ENCODE peak calls at places on chromosomes 2 and 18, in five cellular contexts. O, T, M, U and S are unnamed samples.

GRCh38 chr2:17177094-17177493 is 341.1 kb downstream of the RAD51AP2 start:
- DNase-seq in O (no peak), T (no peak), M (no peak), U (no peak), S (no peak)

GRCh38 chr2:166972418-166972817 is 84.1 kb downstream of the XIRP2 start:
- DNase-seq in O (no peak), T (no peak), M (no peak), U (no peak), S (peak; percentile 40)

GRCh38 chr2:240250985-240251847 is 110.8 kb upstream of the OTOS start:
- DNase-seq in O (peak; percentile 80), T (peak; percentile 94), M (peak; percentile 89), U (no peak), S (peak; percentile 89)

GRCh38 chr2:205709319-205709718 is 27.0 kb downstream of the NRP2 start:
- DNase-seq in O (no peak), T (no peak), M (no peak), U (no peak), S (no peak)

GRCh38 chr2:100470898-100471514 is 724 bp downstream of the NMS start:
- DNase-seq in O (no peak), T (peak; percentile 12), M (peak; percentile 57), U (peak; percentile 39), S (peak; percentile 7)

GRCh38 chr2:168196764-168197180 is 50.6 kb downstream of the STK39 start:
- DNase-seq in O (no peak), T (peak; percentile 92), M (no peak), U (no peak), S (no peak)

GRCh38 chr2:175834472-175834871 is 167.6 kb downstream of the LNPK start:
- DNase-seq in O (no peak), T (no peak), M (no peak), U (no peak), S (no peak)

GRCh38 chr2:180010701-180011100 is 3.6 kb upstream of the CWC22 start:
- DNase-seq in O (no peak), T (no peak), M (no peak), U (no peak), S (no peak)

GRCh38 chr2:230758566-230759480 is 46.2 kb downstream of the CAB39 start:
- DNase-seq in O (no peak), T (no peak), M (no peak), U (no peak), S (peak; percentile 94)

GRCh38 chr18:61637319-61637718 is 255.5 kb downstream of the RNF152 start:
- DNase-seq in O (no peak), T (no peak), M (no peak), U (no peak), S (no peak)

GRCh38 chr18:36672437-36673344 is 156.1 kb downstream of the TPGS2 start:
- DNase-seq in O (no peak), T (no peak), M (no peak), U (no peak), S (peak; percentile 67)

GRCh38 chr18:77634495-77634894 is 384.8 kb downstream of the GALR1 start:
- DNase-seq in O (no peak), T (no peak), M (no peak), U (no peak), S (no peak)

GRCh38 chr2:217858519-217859466 is 144.0 kb downstream of the TNS1 start:
- DNase-seq in O (no peak), T (peak; percentile 16), M (no peak), U (no peak), S (peak; percentile 96)

GRCh38 chr2:215022418-215022817 is 116.0 kb downstream of the ABCA12 start:
- DNase-seq in O (no peak), T (no peak), M (no peak), U (no peak), S (peak; percentile 3)

DNA sequence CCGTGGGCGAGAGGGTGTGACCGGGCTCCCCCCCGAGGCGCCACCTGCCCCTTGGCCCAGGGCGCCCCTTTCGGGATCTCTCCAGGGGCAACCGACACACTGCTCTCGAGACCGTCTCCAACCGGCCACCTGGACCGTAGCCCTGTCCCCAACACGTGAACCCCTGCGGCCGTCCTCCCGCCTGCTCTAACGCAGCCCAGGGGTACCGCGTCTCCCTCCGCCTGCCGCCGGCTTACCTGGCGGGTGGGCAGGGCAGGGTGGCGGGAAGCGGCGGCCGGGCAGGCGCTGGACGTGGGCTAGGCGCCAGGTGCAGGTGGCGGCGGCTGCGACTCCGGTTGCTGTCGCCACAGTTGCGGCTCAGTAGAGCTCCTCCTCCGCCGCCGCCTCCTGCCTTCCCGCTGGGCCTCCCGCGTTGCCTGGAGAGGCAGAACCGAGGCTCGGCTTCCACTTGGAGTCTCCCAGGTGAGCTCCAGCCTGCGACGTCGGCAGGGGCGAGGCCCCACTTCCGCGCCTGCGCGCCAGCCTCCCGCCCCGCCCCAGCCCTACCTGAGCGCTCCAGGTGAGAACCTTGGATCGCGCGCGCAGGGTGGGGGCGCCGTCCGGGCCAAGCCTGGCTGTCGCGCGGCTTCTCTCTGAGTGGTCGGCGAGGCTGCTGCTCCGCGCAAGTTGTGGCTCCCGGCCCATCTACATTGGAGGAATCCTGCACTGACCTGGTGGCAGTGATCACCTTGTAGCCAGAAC is at the start of gene GALNT3:
- DNase-seq in O (no peak), T (no peak), M (no peak), U (peak; percentile 67), S (no peak)
- TF ChIP-seq MAFK in O (no peak), T (no peak), M (no peak), U (no peak), S (no peak)

GRCh38 chr2:46293466-46293865 is 3.7 kb upstream of the EPAS1 start:
- DNase-seq in O (no peak), T (no peak), M (no peak), U (no peak), S (no peak)
- TF ChIP-seq MAFK in O (no peak), T (no peak), M (no peak), U (no peak), S (no peak)

GRCh38 chr18:59609654-59610053 is 87.6 kb downstream of the CCBE1 start:
- DNase-seq in O (no peak), T (no peak), M (no peak), U (no peak), S (no peak)

GRCh38 chr18:59607471-59607870 is 89.8 kb downstream of the CCBE1 start:
- DNase-seq in O (no peak), T (no peak), M (no peak), U (no peak), S (no peak)

GRCh38 chr18:59604877-59605276 is 92.3 kb downstream of the CCBE1 start:
- DNase-seq in O (no peak), T (no peak), M (no peak), U (no peak), S (peak; percentile 23)

GRCh38 chr18:59605633-59606192 is 91.5 kb downstream of the CCBE1 start:
- DNase-seq in O (no peak), T (no peak), M (no peak), U (no peak), S (peak; percentile 78)

DNA sequence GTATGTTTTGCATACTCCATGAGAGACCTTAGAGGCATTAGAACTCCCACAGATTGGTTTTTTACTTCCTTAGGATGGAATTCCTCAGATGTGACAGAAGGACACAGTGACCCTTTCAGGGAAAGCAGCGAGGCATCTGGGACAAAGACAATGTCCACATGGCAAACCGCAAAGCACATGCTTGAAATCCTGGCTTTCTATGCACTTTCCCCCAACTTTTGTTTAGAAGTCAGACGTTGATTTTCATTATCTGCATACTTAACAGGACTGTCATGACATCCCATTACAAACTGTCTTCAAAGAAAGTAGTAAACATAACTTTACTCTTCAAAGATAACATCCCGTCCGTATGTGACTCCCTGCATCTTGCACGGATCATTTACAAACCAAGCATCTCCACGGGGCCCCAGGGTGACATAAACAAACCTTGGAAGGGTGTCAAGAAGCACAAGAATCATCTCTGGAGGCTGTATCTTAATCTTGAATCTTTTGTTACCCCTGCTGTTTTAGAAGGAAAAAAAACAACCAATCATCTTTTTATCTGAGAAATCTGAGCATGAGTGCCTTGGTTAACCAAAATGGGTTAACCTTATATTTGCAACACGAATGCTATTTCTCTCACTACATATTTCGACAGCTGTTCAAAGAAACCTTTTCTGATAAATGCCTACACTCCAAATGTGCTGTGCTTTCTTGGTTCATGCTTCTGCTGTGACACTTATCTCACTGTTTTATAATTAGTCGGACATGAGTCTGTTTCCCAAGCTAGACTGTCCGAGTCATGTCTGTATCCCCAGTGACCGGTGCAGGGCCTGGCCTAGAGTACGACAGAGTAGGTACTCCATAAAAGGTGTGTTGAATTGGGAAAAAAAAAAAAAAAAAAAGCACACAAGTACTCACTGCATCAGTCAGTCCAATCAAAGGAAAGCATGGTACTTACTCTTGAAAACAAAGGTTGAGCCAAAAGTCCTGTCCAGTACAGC is 90.7 kb downstream of the CCBE1 start:
- DNase-seq in O (no peak), T (no peak), M (no peak), U (no peak), S (peak; percentile 89)
- TF ChIP-seq MAFK in O (no peak), T (no peak), M (no peak), U (no peak), S (no peak)

GRCh38 chr2:48548871-48549270 is 18.9 kb downstream of the STON1 start:
- DNase-seq in O (no peak), T (no peak), M (no peak), U (no peak), S (peak; percentile 62)
- TF ChIP-seq MAFK in O (no peak), T (no peak), M (no peak), U (no peak), S (no peak)

GRCh38 chr2:74493546-74493945 is 5.9 kb downstream of the LBX2 start:
- DNase-seq in O (no peak), T (no peak), M (no peak), U (no peak), S (peak; percentile 54)
- TF ChIP-seq MAFK in O (no peak), T (no peak), M (no peak), U (no peak), S (no peak)

DNA sequence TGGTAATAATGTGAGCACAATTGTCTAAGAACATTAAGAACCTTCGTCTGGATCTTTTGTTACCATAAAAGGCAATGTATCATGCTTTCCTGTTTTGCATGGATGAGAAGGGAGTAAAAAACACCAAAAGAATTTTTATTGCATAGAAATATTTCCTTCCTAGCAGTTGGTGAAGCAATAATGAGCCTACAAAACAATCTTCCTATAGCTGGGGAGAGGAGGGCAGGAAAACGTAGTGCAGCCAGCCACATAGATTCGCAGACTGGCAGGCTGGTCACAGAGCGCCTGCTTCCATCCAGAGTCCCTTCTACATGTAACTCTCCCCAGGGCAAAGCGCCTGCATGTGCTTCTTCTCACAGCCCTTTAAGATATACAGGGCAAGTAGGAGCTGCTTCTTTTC is 190.4 kb downstream of the BABAM2 start:
- DNase-seq in O (no peak), T (no peak), M (no peak), U (no peak), S (peak; percentile 52)
- TF ChIP-seq MAFK in O (no peak), T (no peak), M (no peak), U (no peak), S (no peak)

GRCh38 chr2:24702800-24703199 is 90.4 kb downstream of the PTRHD1 start:
- DNase-seq in O (peak; percentile 15), T (no peak), M (no peak), U (no peak), S (peak; percentile 94)
- TF ChIP-seq MAFK in O (no peak), T (no peak), M (no peak), U (no peak), S (peak; percentile 32)

DNA sequence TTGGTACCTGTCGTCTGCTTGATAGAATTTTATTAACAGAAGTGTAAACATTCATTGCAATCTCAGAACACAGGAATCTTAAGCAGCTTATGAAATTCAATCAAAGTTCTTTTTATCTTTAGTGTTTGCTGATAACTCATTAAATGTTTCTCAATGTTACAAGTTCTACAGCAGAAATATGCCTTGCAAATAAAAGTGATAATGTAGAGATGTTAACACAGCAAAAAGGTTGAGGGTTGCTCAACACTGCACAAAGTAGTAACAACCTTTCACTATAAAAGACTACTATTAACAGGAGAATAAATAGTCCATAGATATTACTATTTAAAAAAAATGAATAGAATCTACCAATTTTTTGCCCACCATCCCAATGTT is 378.2 kb downstream of the RBM43 start:
- DNase-seq in O (no peak), T (no peak), M (no peak), U (no peak), S (no peak)
- TF ChIP-seq MAFK in O (no peak), T (no peak), M (no peak), U (no peak), S (no peak)

GRCh38 chr2:111221701-111222100 is 101.0 kb downstream of the BCL2L11 start:
- DNase-seq in O (no peak), T (no peak), M (no peak), U (no peak), S (no peak)
- TF ChIP-seq MAFK in O (no peak), T (no peak), M (no peak), U (no peak), S (no peak)